ENCODE peak calls at places on chromosomes 16 and 17, in nine cellular contexts. D is GM12891, Z is prostate gland, O is upper lobe of left lung, U is sigmoid colon, C is H1, J is stomach, V is endothelial cell of umbilical vein, Q is GM12878. G is an unnamed sample.

GRCh38 chr17:75199886-75200618 is 5.4 kb upstream of the NUP85 start:
- DNase-seq in U (no peak), D (no peak), O (no peak), C (no peak), J (no peak), V (no peak), Q (no peak), Z (no peak), G (no peak)

GRCh38 chr17:2289878-2290478 is 13.6 kb downstream of the SMG6 start:
- DNase-seq in V (no peak), D (no peak), J (no peak), C (no peak), O (no peak), Z (no peak), U (no peak), Q (no peak), G (no peak)

GRCh38 chr16:22642689-22643088 is 132.0 kb downstream of the NPIPB5 start:
- DNase-seq in C (no peak), Z (no peak), O (no peak), V (no peak), Q (no peak), D (no peak), U (no peak), J (no peak), G (no peak)

GRCh38 chr17:79855331-79856124 is 16.3 kb upstream of the CBX4 start:
- DNase-seq in V (no peak), U (no peak), Q (no peak), J (no peak), D (no peak), O (no peak), Z (no peak), C (no peak), G (no peak)

GRCh38 chr17:13222931-13223330 is 205.1 kb upstream of the ELAC2 start:
- DNase-seq in Q (no peak), U (no peak), Z (no peak), O (no peak), J (no peak), D (no peak), V (no peak), C (no peak), G (no peak)

GRCh38 chr17:18093616-18094408 is 6.1 kb downstream of the DRG2 start:
- DNase-seq in D (no peak), C (no peak), V (peak), Z (peak), O (no peak), U (no peak), Q (no peak), J (no peak), G (no peak)

GRCh38 chr17:228223-228615 is 46.8 kb upstream of the DOC2B start:
- DNase-seq in V (no peak), D (no peak), O (no peak), C (no peak), Q (no peak), Z (no peak), J (no peak), U (peak), G (no peak)

GRCh38 chr17:16527298-16527697 is 35.3 kb upstream of the LRRC75A start:
- DNase-seq in U (no peak), Q (no peak), O (no peak), V (no peak), D (no peak), J (no peak), C (no peak), Z (no peak), G (no peak)

GRCh38 chr17:36593651-36594316 is 2.1 kb downstream of the DHRS11 start:
- DNase-seq in O (no peak), J (no peak), U (no peak), C (no peak), Q (no peak), V (no peak), Z (no peak), D (no peak), G (no peak)

GRCh38 chr17:29927546-29927945 is 2.5 kb downstream of the SSH2 start:
- DNase-seq in V (peak), U (no peak), J (no peak), Z (no peak), Q (no peak), D (no peak), C (no peak), O (no peak), G (no peak)

GRCh38 chr17:8935194-8935593 is 30.3 kb downstream of the PIK3R5 start:
- DNase-seq in Z (no peak), D (no peak), C (no peak), J (no peak), O (no peak), U (no peak), V (no peak), Q (no peak), G (no peak)

GRCh38 chr16:87965973-87966667 is 14.9 kb downstream of the BANP start:
- DNase-seq in U (no peak), O (no peak), Z (no peak), V (peak), Q (no peak), C (no peak), D (no peak), J (no peak), G (no peak)

GRCh38 chr17:73609078-73609477 is 35.2 kb downstream of the SDK2 start:
- DNase-seq in V (no peak), Z (no peak), Q (no peak), C (no peak), D (no peak), O (no peak), J (no peak), U (no peak), G (no peak)

GRCh38 chr17:40139566-40140058 is 725 bp upstream of the CASC3 start:
- DNase-seq in C (no peak), Q (no peak), D (peak), V (no peak), Z (peak), U (no peak), O (no peak), J (no peak), G (no peak)

GRCh38 chr17:35088647-35088910 is 25.1 kb upstream of the RFFL start:
- DNase-seq in D (no peak), Z (peak), V (no peak), Q (no peak), U (peak), C (no peak), J (peak), O (no peak), G (peak)

GRCh38 chr16:87371261-87371866 is 12.2 kb downstream of the FBXO31 start:
- DNase-seq in U (peak), Q (no peak), V (no peak), Z (no peak), D (no peak), C (no peak), J (no peak), O (no peak), G (no peak)

GRCh38 chr16:14186007-14186953 is 115.2 kb downstream of the MRTFB start:
- DNase-seq in Q (no peak), U (no peak), D (no peak), J (no peak), Z (no peak), V (peak), O (no peak), C (peak), G (no peak)
- TF ChIP-seq POLR2AphosphoS5 in Q (no peak), U (peak), D (no peak), J (peak), Z (no peak), V (no peak), O (no peak), C (no peak), G (no peak)

GRCh38 chr17:81529437-81529803 is 1.2 kb downstream of the FSCN2 start:
- DNase-seq in Z (no peak), D (no peak), Q (no peak), J (no peak), C (no peak), V (no peak), O (no peak), U (no peak), G (no peak)
- TF ChIP-seq POLR2AphosphoS5 in Z (no peak), D (no peak), Q (no peak), J (no peak), C (no peak), V (no peak), O (no peak), U (no peak), G (no peak)

GRCh38 chr16:57284206-57284951 is at the start of gene PLLP:
- DNase-seq in U (peak), V (peak), Z (no peak), Q (no peak), D (peak), C (no peak), O (peak), J (peak), G (no peak)
- TF ChIP-seq POLR2AphosphoS5 in U (no peak), V (no peak), Z (no peak), Q (no peak), D (no peak), C (no peak), O (peak), J (no peak), G (no peak)

GRCh38 chr16:58507963-58508670 is 7.2 kb upstream of the SETD6 start:
- DNase-seq in Q (no peak), D (no peak), Z (no peak), C (no peak), V (no peak), U (peak), O (no peak), J (peak), G (no peak)
- TF ChIP-seq POLR2AphosphoS5 in Q (no peak), D (no peak), Z (no peak), C (no peak), V (no peak), U (no peak), O (no peak), J (no peak), G (no peak)

DNA sequence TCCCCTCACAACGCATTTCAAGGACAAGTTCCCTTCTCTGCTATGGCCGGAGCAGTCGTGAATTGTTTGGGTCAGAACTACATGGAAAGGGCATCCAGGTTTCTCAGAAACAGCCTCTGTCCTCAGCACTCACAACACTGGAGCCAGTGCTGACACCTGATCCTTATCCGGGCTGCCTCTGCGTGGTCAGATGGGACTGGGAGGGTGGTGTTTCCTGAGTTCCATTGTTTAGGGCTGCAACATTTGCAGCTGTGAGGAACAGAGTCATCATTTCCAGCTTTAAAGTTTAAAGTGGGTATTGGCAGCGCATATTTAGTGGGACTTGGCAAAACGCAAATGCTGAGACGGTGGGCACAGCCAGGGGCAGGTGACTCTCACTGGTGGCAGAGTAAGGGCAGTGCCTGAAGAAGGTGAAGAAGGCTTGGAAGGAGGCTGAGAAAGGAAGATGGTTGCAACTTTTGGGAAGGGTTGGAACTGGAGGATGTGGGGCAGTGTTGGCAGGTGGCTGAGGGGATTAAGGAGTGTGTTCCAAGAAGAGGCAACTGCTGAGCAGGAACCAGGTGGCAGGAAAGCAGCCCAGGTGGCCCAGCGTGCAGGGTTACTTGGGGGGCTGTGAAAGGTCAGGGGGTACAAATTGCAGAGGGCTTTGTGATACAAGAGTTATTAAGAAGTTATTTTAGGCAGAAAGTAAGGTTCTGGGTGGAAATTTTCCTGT is 28.4 kb downstream of the WSCD1 start:
- DNase-seq in Z (no peak), V (peak), C (no peak), U (peak), D (no peak), Q (no peak), O (no peak), J (no peak), G (no peak)
- TF ChIP-seq POLR2AphosphoS5 in Z (no peak), V (no peak), C (no peak), U (peak), D (no peak), Q (no peak), O (no peak), J (no peak), G (no peak)

GRCh38 chr17:81868674-81869220 is 2.4 kb downstream of the ARHGDIA start:
- DNase-seq in V (no peak), Z (no peak), U (peak), Q (no peak), O (peak), C (no peak), D (no peak), J (no peak), G (no peak)
- TF ChIP-seq POLR2AphosphoS5 in V (no peak), Z (no peak), U (no peak), Q (peak), O (no peak), C (peak), D (no peak), J (no peak), G (no peak)

GRCh38 chr16:66751135-66751991 is at the start of gene DYNC1LI2:
- DNase-seq in D (peak), J (peak), C (no peak), Q (no peak), Z (peak), O (peak), V (peak), U (peak), G (peak)

GRCh38 chr16:66742409-66742808 is 9.0 kb downstream of the DYNC1LI2 start:
- DNase-seq in D (no peak), C (no peak), J (no peak), Q (no peak), Z (no peak), V (no peak), O (no peak), U (no peak), G (no peak)

GRCh38 chr16:66746048-66746447 is 5.4 kb downstream of the DYNC1LI2 start:
- DNase-seq in C (no peak), D (no peak), Z (no peak), U (no peak), V (no peak), O (no peak), J (no peak), Q (no peak), G (no peak)

GRCh38 chr16:66750279-66751134 is 902 bp downstream of the DYNC1LI2 start:
- DNase-seq in D (no peak), C (no peak), U (no peak), O (no peak), J (no peak), Q (no peak), V (no peak), Z (no peak), G (no peak)

DNA sequence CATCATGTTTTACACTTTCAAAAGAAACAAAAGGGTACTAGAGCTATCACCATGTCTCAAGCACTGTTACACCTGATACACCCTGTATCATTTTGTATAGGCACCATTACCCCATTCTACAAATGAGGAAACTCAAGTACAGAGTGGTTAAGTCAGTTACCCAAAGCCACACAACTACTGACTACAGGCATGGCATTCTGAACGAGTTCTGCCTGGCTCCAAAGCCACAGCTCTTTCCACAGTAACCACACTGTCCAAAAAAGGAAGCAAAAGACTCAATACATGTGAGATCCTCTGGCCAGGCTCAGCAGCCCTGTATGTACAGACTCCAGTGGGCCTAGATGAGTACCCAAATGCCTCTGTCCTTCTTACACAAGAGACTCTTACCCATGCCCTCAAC is 4.7 kb downstream of the DYNC1LI2 start:
- DNase-seq in C (no peak), O (no peak), D (no peak), Q (peak), U (no peak), J (no peak), Z (no peak), V (no peak), G (no peak)
- TF ChIP-seq POLR2AphosphoS5 in C (no peak), O (no peak), D (no peak), Q (no peak), U (no peak), J (no peak), Z (no peak), V (no peak), G (no peak)

GRCh38 chr17:64148699-64149098 is 18.8 kb upstream of the ERN1 start:
- DNase-seq in U (no peak), Q (no peak), J (peak), Z (no peak), D (no peak), C (no peak), O (no peak), V (no peak), G (no peak)
- TF ChIP-seq POLR2AphosphoS5 in U (no peak), Q (no peak), J (no peak), Z (no peak), D (no peak), C (no peak), O (no peak), V (no peak), G (no peak)

GRCh38 chr17:48892940-48893645 is 506 bp downstream of the ATP5MC1 start:
- DNase-seq in V (no peak), Z (no peak), J (no peak), U (no peak), O (no peak), D (no peak), Q (no peak), C (no peak), G (no peak)
- TF ChIP-seq POLR2AphosphoS5 in V (peak), Z (no peak), J (no peak), U (no peak), O (no peak), D (no peak), Q (no peak), C (no peak), G (no peak)

GRCh38 chr16:3612510-3613466 is 1.4 kb upstream of the SLX4 start:
- DNase-seq in D (no peak), O (no peak), C (no peak), Z (no peak), V (no peak), J (peak), Q (no peak), U (no peak), G (no peak)

GRCh38 chr16:3608069-3608468 is 3.3 kb downstream of the SLX4 start:
- DNase-seq in Z (no peak), Q (no peak), V (no peak), C (no peak), J (no peak), U (no peak), O (no peak), D (no peak), G (no peak)

GRCh38 chr16:3609895-3610697 is 1.3 kb downstream of the SLX4 start:
- DNase-seq in O (no peak), J (no peak), C (no peak), U (no peak), D (no peak), V (no peak), Q (no peak), Z (peak), G (no peak)

GRCh38 chr16:3610698-3611144 is 685 bp downstream of the SLX4 start:
- DNase-seq in Q (no peak), U (no peak), C (no peak), O (no peak), V (peak), D (no peak), J (no peak), Z (no peak), G (no peak)

GRCh38 chr16:3611145-3611977 is at the start of gene SLX4:
- DNase-seq in Q (no peak), Z (peak), J (peak), V (peak), O (peak), D (peak), C (peak), U (peak), G (peak)
- TF ChIP-seq POLR2AphosphoS5 in Q (peak), Z (peak), J (peak), V (peak), O (peak), D (peak), C (no peak), U (peak), G (no peak)

G was measured in breast epithelium.